ENCODE peak calls at places on chromosomes 1 and 21, in five cellular contexts. L is mucosa of descending colon, U is neural progenitor cell, K is SW480, B is GM13977. I is an unnamed sample.

GRCh38 chr21:44582980-44583799 is 2.8 kb upstream of the KRTAP10-5 start:
- DNase-seq in L (no peak), U (peak; percentile 65), K (no peak), B (no peak), I (no peak)

GRCh38 chr1:85134583-85135455 is 66.0 kb downstream of the SYDE2 start:
- DNase-seq in L (no peak), U (no peak), K (no peak), B (no peak), I (no peak)

GRCh38 chr1:54404939-54405880 is 984 bp downstream of the SSBP3 start:
- DNase-seq in L (peak; percentile 69), U (peak; percentile 71), K (no peak), B (no peak), I (no peak)

GRCh38 chr1:42259059-42259738 is 75.8 kb downstream of the FOXJ3 start:
- DNase-seq in L (no peak), U (no peak), K (no peak), B (peak; percentile 27), I (no peak)

GRCh38 chr1:223258751-223259177 is 105.2 kb downstream of the SUSD4 start:
- DNase-seq in L (no peak), U (no peak), K (peak; percentile 35), B (no peak), I (no peak)

GRCh38 chr1:47893412-47893811 is 103.8 kb downstream of the TRABD2B start:
- DNase-seq in L (no peak), U (no peak), K (no peak), B (no peak), I (no peak)

GRCh38 chr1:93869653-93870052 is 9.4 kb downstream of the DNTTIP2 start:
- DNase-seq in L (no peak), U (no peak), K (no peak), B (no peak), I (no peak)

GRCh38 chr1:182913401-182913800 is 39.6 kb downstream of the SHCBP1L start:
- DNase-seq in L (no peak), U (no peak), K (no peak), B (no peak), I (no peak)

GRCh38 chr1:221678014-221678413 is 63.9 kb downstream of the DUSP10 start:
- DNase-seq in L (no peak), U (no peak), K (no peak), B (no peak), I (no peak)

GRCh38 chr1:24918370-24918769 is 11.7 kb downstream of the RUNX3 start:
- DNase-seq in L (no peak), U (no peak), K (no peak), B (no peak), I (no peak)

GRCh38 chr1:184186167-184186566 is 134.6 kb downstream of the TSEN15 start:
- DNase-seq in L (no peak), U (no peak), K (no peak), B (no peak), I (no peak)

GRCh38 chr1:47002211-47002610 is 21.3 kb upstream of the CYP4X1 start:
- DNase-seq in L (no peak), U (no peak), K (peak; percentile 13), B (no peak), I (no peak)

GRCh38 chr1:27455166-27455811 is 34.7 kb downstream of the WASF2 start:
- DNase-seq in L (no peak), U (no peak), K (no peak), B (no peak), I (no peak)

GRCh38 chr1:236524142-236524891 is 535 bp downstream of the LGALS8 start:
- DNase-seq in L (peak; percentile 69), U (peak; percentile 68), K (peak; percentile 89), B (peak; percentile 85), I (peak; percentile 77)

GRCh38 chr1:99005537-99005942 is 879 bp upstream of the PLPPR5 start:
- DNase-seq in L (no peak), U (peak; percentile 44), K (no peak), B (no peak), I (no peak)

GRCh38 chr1:111491070-111491469 is 12.4 kb downstream of the ADORA3 start:
- DNase-seq in L (no peak), U (no peak), K (no peak), B (no peak), I (no peak)

GRCh38 chr1:45335732-45336365 is 4.1 kb upstream of the TOE1 start:
- DNase-seq in L (no peak), U (no peak), K (peak; percentile 73), B (no peak), I (no peak)

GRCh38 chr1:50080904-50081586 is 27.7 kb upstream of the ELAVL4 start:
- DNase-seq in L (no peak), U (no peak), K (peak; percentile 18), B (no peak), I (peak; percentile 65)

GRCh38 chr1:234841710-234842231 is 231.8 kb upstream of the IRF2BP2 start:
- DNase-seq in L (no peak), U (no peak), K (no peak), B (peak; percentile 64), I (no peak)

GRCh38 chr1:58746757-58747156 is 37.1 kb downstream of the JUN start:
- DNase-seq in L (no peak), U (no peak), K (no peak), B (no peak), I (no peak)

GRCh38 chr1:203557958-203558760 is 64.2 kb downstream of the OPTC start:
- DNase-seq in L (no peak), U (no peak), K (no peak), B (no peak), I (no peak)

GRCh38 chr1:240027059-240027462 is 64.6 kb upstream of the FMN2 start:
- DNase-seq in L (no peak), U (peak; percentile 71), K (peak; percentile 41), B (peak; percentile 41), I (peak; percentile 33)

I was measured in NCI-H2081 treated with DMSO at 0.1 percent for 48 hours.